ENCODE peak calls at places on chromosome 1, in four cellular contexts. R is IMR-90, F is NB4, U is fibroblast of gingiva. I is an unnamed sample.

GRCh38 chr1:193769609-193770008 is 583.2 kb upstream of the B3GALT2 start:
- DNase-seq in R (no peak), F (no peak), U (no peak), I (peak; percentile 42)

GRCh38 chr1:153515504-153516394 is 20.0 kb downstream of the S100A6 start:
- DNase-seq in U (no peak), R (no peak), F (peak; percentile 83), I (peak; percentile 68)

GRCh38 chr1:77133731-77134358 is 85.4 kb downstream of the PIGK start:
- DNase-seq in R (no peak), F (no peak), U (no peak), I (no peak)

GRCh38 chr1:94947453-94947852 is 20.5 kb upstream of the CNN3 start:
- DNase-seq in R (peak; percentile 90), F (no peak), U (peak; percentile 77), I (no peak)

GRCh38 chr1:2199042-2199810 is 4.7 kb upstream of the FAAP20 start:
- DNase-seq in F (no peak), R (peak; percentile 85), U (peak; percentile 87), I (peak; percentile 95)

GRCh38 chr1:43563779-43564616 is 33.3 kb downstream of the PTPRF start:
- DNase-seq in R (no peak), U (no peak), F (no peak), I (no peak)

GRCh38 chr1:62597281-62597680 is at the start of gene ANGPTL3:
- DNase-seq in U (no peak), F (no peak), R (no peak), I (no peak)

GRCh38 chr1:193187114-193187513 is 701 bp upstream of the B3GALT2 start:
- DNase-seq in F (no peak), R (no peak), U (no peak), I (no peak)

GRCh38 chr1:2270260-2271100 is 42.4 kb downstream of the SKI start:
- DNase-seq in F (no peak), R (no peak), U (no peak), I (no peak)

I was measured in OCI-M1.